ENCODE peak calls at places on chromosomes 11 and 22, in nine cellular contexts. N is hepatocyte; S is Peyer's patch; T is uterus; B is CD4-positive, CD25-positive, alpha-beta regulatory T cell; I is sigmoid colon; C is adrenal gland; F is OCI-LY7; R is colonic mucosa. U is an unnamed sample.

GRCh38 chr11:69881467-69882269 is 62.5 kb upstream of the FGF3 start:
- DNase-seq in N (no peak), S (peak; percentile 20), T (no peak), B (no peak), I (no peak), C (no peak), F (no peak), R (no peak), U (no peak)

GRCh38 chr22:35872451-35872850 is 154.8 kb downstream of the APOL5 start:
- DNase-seq in N (no peak), S (no peak), T (no peak), B (no peak), I (peak; percentile 76), C (no peak), F (no peak), R (no peak), U (no peak)

GRCh38 chr11:69516526-69516925 is 35.1 kb downstream of the LINC01488 start:
- DNase-seq in N (no peak), S (no peak), T (no peak), B (no peak), I (peak; percentile 34), C (no peak), F (no peak), R (no peak), U (no peak)

GRCh38 chr11:128902515-128903066 is 11.4 kb downstream of the KCNJ5 start:
- DNase-seq in N (no peak), S (no peak), T (no peak), B (no peak), I (no peak), C (peak; percentile 46), F (no peak), R (no peak), U (no peak)

GRCh38 chr11:132008872-132009271 is 638.5 kb downstream of the NTM start:
- DNase-seq in N (no peak), S (no peak), T (no peak), B (no peak), I (no peak), C (no peak), F (no peak), R (no peak), U (no peak)

GRCh38 chr11:76615950-76616349 is 54.6 kb downstream of the LRRC32 start:
- DNase-seq in N (no peak), S (peak; percentile 54), T (peak; percentile 76), B (no peak), I (peak; percentile 70), C (peak; percentile 62), F (no peak), R (peak; percentile 80), U (peak; percentile 94)

GRCh38 chr22:40450651-40451050 is 80.3 kb downstream of the SGSM3 start:
- DNase-seq in N (no peak), S (no peak), T (no peak), B (no peak), I (no peak), C (no peak), F (no peak), R (no peak), U (peak; percentile 14)

GRCh38 chr11:34356918-34357645 is 728 bp downstream of the ABTB2 start:
- DNase-seq in N (peak; percentile 76), S (peak; percentile 84), T (peak; percentile 60), B (peak; percentile 51), I (peak; percentile 83), C (peak; percentile 69), F (no peak), R (peak; percentile 61), U (peak; percentile 63)

GRCh38 chr11:109223441-109223840 is 198.5 kb upstream of the C11orf87 start:
- DNase-seq in N (no peak), S (no peak), T (no peak), B (no peak), I (no peak), C (no peak), F (no peak), R (no peak), U (no peak)

GRCh38 chr11:86089659-86090058 is 20.8 kb upstream of the PICALM start:
- DNase-seq in N (no peak), S (no peak), T (no peak), B (no peak), I (no peak), C (no peak), F (no peak), R (no peak), U (no peak)

GRCh38 chr22:36252754-36253522 is at the start of gene APOL1:
- DNase-seq in N (peak; percentile 50), S (peak; percentile 73), T (peak; percentile 78), B (peak; percentile 87), I (peak; percentile 85), C (peak; percentile 44), F (peak; percentile 32), R (peak; percentile 71), U (no peak)

GRCh38 chr11:9777525-9777924 is 113.6 kb downstream of the SWAP70 start:
- DNase-seq in N (no peak), S (no peak), T (no peak), B (no peak), I (no peak), C (no peak), F (no peak), R (no peak), U (no peak)

GRCh38 chr22:42644422-42645340 is 4.3 kb upstream of the ATP5MGL start:
- DNase-seq in N (peak; percentile 52), S (no peak), T (peak; percentile 63), B (no peak), I (peak; percentile 87), C (peak; percentile 77), F (no peak), R (no peak), U (peak; percentile 49)

GRCh38 chr11:132284048-132284447 is 913.6 kb downstream of the NTM start:
- DNase-seq in N (no peak), S (no peak), T (no peak), B (no peak), I (no peak), C (no peak), F (no peak), R (no peak), U (no peak)

GRCh38 chr22:47176573-47177333 is 414.3 kb downstream of the TBC1D22A start:
- DNase-seq in N (no peak), S (no peak), T (no peak), B (no peak), I (peak; percentile 53), C (no peak), F (no peak), R (no peak), U (no peak)

GRCh38 chr11:123093686-123094085 is 31.8 kb upstream of the HSPA8 start:
- DNase-seq in N (no peak), S (no peak), T (no peak), B (no peak), I (no peak), C (no peak), F (no peak), R (no peak), U (no peak)

GRCh38 chr11:58179648-58180047 is 9.2 kb upstream of the OR9Q2 start:
- DNase-seq in N (no peak), S (no peak), T (peak; percentile 13), B (no peak), I (no peak), C (peak; percentile 1), F (no peak), R (no peak), U (no peak)

GRCh38 chr11:72303179-72303578 is 59.2 kb upstream of the PHOX2A start:
- DNase-seq in N (no peak), S (no peak), T (no peak), B (no peak), I (no peak), C (no peak), F (no peak), R (no peak), U (no peak)
- H3K36me3 ChIP-seq in N (no peaks in the 10 kb centered on the region), S (no peaks in the 10 kb centered on the region), T (no peaks in the 10 kb centered on the region), B (peaks cover 70% of the 10 kb centered on the region), I (peaks cover 35% of the 10 kb centered on the region), C (no peaks in the 10 kb centered on the region), F (peaks cover 3% of the 10 kb centered on the region), R (no peaks in the 10 kb centered on the region), U (peaks cover 15% of the 10 kb centered on the region)

DNA sequence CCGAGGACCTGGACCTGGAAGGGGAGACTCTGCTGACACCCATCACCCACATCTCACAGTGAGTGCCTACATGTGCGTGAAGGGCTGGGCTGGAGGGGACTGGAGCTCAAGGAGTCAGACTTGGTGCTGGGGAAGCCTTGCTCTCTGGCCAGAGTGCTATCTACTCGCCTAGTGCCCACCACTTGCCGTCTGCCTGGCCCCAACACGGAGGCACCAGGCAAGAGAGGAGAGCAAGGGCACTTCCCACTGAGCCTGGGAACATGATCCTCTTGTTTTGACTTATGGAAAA is 37.8 kb downstream of the KCNQ1OT1 start:
- DNase-seq in N (no peak), S (no peak), T (no peak), B (no peak), I (no peak), C (no peak), F (no peak), R (no peak), U (no peak)
- H3K9me3 ChIP-seq in N (peaks cover 22% of the 10 kb centered on the region), S (peaks cover 23% of the 10 kb centered on the region), T (no peaks in the 10 kb centered on the region), B (peaks cover 7% of the 10 kb centered on the region), I (peaks cover 10% of the 10 kb centered on the region), C (no peaks in the 10 kb centered on the region), F (no peaks in the 10 kb centered on the region), R (no peaks in the 10 kb centered on the region), U (peaks cover 11% of the 10 kb centered on the region)

DNA sequence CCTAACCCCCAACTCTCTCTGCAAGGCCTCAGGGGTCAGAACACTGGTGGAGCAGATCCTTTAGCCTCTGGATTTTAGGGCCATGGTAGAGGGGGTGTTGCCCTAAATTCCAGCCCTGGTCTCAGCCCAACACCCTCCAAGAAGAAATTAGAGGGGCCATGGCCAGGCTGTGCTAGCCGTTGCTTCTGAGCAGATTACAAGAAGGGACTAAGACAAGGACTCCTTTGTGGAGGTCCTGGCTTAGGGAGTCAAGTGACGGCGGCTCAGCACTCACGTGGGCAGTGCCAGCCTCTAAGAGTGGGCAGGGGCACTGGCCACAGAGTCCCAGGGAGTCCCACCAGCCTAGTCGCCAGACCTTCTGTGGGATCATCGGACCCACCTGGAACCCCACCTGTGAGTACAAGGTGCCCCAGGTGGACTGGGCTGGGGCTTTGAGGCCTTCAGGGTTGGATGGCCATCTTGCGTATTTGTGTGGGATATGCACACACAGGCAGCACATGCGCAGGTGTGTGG is at the start of gene BEST1:
- DNase-seq in N (no peak), S (no peak), T (no peak), B (no peak), I (no peak), C (no peak), F (no peak), R (no peak), U (no peak)
- H3K4me3 ChIP-seq in N (no peak within 1 kb of the TSS), S (no peak within 1 kb of the TSS), T (no peak within 1 kb of the TSS), B (no peak within 1 kb of the TSS), I (no peak within 1 kb of the TSS), C (no peak within 1 kb of the TSS), F (no peak within 1 kb of the TSS), R (no peak within 1 kb of the TSS), U (no peak within 1 kb of the TSS)

DNA sequence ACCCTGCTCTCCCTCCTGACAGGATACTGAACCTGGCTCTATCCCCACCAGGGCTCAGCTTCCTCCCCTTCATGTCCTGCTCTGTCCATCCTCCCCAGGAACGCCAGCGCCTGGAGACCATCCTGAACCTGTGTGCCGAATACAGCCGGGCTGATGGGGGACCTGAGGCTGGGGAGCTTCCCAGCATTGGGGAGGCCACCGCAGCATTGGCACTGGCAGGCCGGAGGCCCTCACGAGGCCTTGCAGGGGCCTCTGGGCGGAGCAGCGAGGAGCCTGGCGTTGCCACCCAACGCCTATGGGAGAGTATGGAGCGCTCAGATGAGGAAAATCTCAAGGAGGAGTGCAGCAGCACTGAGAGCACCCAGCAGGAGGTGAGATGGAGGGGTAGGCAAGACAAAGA is 23.7 kb downstream of the PHLDB1 start:
- DNase-seq in N (no peak), S (no peak), T (no peak), B (no peak), I (no peak), C (no peak), F (no peak), R (peak; percentile 54), U (no peak)
- H3K36me3 ChIP-seq in N (no peaks in the 10 kb centered on the region), S (no peaks in the 10 kb centered on the region), T (no peaks in the 10 kb centered on the region), B (no peaks in the 10 kb centered on the region), I (peaks cover 69% of the 10 kb centered on the region), C (no peaks in the 10 kb centered on the region), F (no peaks in the 10 kb centered on the region), R (no peaks in the 10 kb centered on the region), U (peaks cover 67% of the 10 kb centered on the region)

GRCh38 chr22:49366437-49366836 is 461.2 kb downstream of the BRD1 start:
- DNase-seq in N (no peak), S (no peak), T (no peak), B (no peak), I (peak; percentile 12), C (no peak), F (no peak), R (no peak), U (no peak)
- H3K9me3 ChIP-seq in N (no peaks in the 10 kb centered on the region), S (no peaks in the 10 kb centered on the region), T (no peaks in the 10 kb centered on the region), B (no peaks in the 10 kb centered on the region), I (no peaks in the 10 kb centered on the region), C (no peaks in the 10 kb centered on the region), F (peaks cover 22% of the 10 kb centered on the region), R (no peaks in the 10 kb centered on the region), U (no peaks in the 10 kb centered on the region)